ENCODE peak calls at places on chromosomes 4 and X, in eight cellular contexts. C is psoas muscle, R is BE2C, Z is Peyer's patch, E is coronary artery, B is fibroblast of lung, K is WTC11, N is GM12864. F is an unnamed sample.

GRCh38 chr4:40736910-40737309 is 12.8 kb upstream of the NSUN7 start:
- DNase-seq in E (no peak), K (no peak), N (no peak), Z (no peak), B (peak; percentile 72), R (no peak), C (no peak), F (peak; percentile 65)

GRCh38 chrX:36983831-36984230 is 24.3 kb upstream of the FAM47C start:
- DNase-seq in B (no peak), K (no peak), C (no peak), R (no peak), Z (no peak), N (no peak), E (no peak), F (no peak)

GRCh38 chr4:72568959-72569718 is at the start of gene ADAMTS3:
- DNase-seq in B (peak; percentile 53), R (peak; percentile 90), K (peak; percentile 85), Z (peak; percentile 48), E (peak; percentile 81), C (peak; percentile 46), N (no peak), F (peak; percentile 48)

GRCh38 chrX:103607385-103608304 is at the start of gene TCEAL3:
- DNase-seq in Z (peak; percentile 70), C (peak; percentile 64), E (peak; percentile 85), K (peak; percentile 48), R (peak; percentile 61), N (no peak), B (peak; percentile 35), F (peak; percentile 39)

GRCh38 chrX:23838953-23839352 is 56.0 kb downstream of the SAT1 start:
- DNase-seq in Z (no peak), R (no peak), B (no peak), E (no peak), N (no peak), C (no peak), K (no peak), F (peak; percentile 20)

GRCh38 chr4:127604949-127605709 is 27.6 kb upstream of the INTU start:
- DNase-seq in N (peak; percentile 5), E (no peak), K (peak; percentile 69), C (no peak), Z (no peak), B (peak; percentile 73), R (no peak), F (peak; percentile 32)

GRCh38 chr4:160592258-160592657 is 1489.4 kb downstream of the RAPGEF2 start:
- DNase-seq in Z (no peak), B (no peak), C (no peak), E (no peak), N (no peak), R (no peak), K (no peak), F (no peak)

GRCh38 chr4:147378780-147379179 is 102.1 kb upstream of the EDNRA start:
- DNase-seq in K (no peak), R (no peak), N (no peak), Z (no peak), B (no peak), E (no peak), C (no peak), F (no peak)

GRCh38 chr4:185660340-185660739 is 125.0 kb upstream of the PDLIM3 start:
- DNase-seq in B (no peak), E (no peak), Z (no peak), N (no peak), C (no peak), K (no peak), R (no peak), F (no peak)

GRCh38 chr4:186096681-186097080 is 7.8 kb upstream of the FAM149A start:
- DNase-seq in K (no peak), C (no peak), B (no peak), Z (no peak), E (no peak), R (no peak), N (no peak), F (no peak)

GRCh38 chrX:120791013-120791643 is 84.5 kb downstream of the CT47B1 start:
- DNase-seq in K (no peak), Z (peak; percentile 56), C (peak; percentile 54), N (no peak), E (no peak), B (peak; percentile 84), R (peak; percentile 10), F (no peak)

GRCh38 chr4:79685542-79685941 is 277.5 kb upstream of the GK2 start:
- DNase-seq in K (no peak), C (no peak), R (no peak), Z (no peak), B (no peak), E (no peak), N (no peak), F (no peak)

GRCh38 chr4:147597561-147597960 is 19.6 kb upstream of the TMEM184C start:
- DNase-seq in Z (no peak), B (no peak), C (no peak), E (no peak), N (no peak), K (no peak), R (no peak), F (no peak)

DNA sequence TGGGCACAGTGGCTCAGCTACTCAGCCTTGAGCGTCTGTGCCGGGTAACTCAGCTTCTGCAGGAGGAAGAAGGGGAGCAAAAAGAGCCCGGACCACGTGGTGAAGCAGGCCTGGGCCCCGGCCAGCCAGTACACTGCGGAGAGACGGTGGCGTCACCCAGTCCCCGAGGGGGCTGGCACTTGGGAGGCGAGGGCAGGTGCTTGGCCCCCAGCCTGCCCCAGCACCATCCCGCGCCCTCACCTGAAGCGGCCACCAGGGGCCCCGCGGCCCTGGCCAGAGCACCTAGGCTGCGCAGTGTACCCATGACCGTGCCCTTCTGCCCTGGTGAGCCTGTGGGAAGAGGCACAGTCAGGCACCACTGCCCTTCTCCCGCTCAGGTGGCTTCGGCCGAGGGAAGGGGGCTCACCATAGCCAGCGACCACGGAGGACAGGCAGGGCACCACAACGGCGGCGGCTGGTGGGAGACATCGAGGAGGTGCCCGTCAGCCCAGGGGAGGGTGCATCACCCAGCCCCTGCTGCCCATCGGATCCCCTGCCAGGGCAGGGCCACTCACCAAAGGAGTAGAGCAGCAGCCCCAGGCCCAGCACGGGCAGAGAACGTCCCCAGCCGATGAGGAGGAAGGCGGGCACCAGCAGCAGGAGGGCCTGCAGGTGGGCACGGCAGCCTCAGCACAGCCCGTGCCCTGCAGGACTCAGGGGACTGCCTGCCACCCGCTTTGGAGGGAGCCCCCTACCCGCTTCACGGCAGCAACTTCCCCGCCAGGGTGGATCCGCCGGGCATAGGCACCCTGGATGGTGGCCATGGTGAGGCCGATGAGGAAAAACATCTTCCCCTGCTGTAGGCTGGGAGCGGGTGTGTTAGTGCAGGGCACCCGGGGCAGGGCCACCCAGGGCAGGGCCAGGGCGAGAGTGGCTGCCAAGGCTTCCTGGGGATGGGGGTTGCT is 32.1 kb downstream of the NOP14 start:
- DNase-seq in Z (peak; percentile 47), B (no peak), R (no peak), K (no peak), E (peak; percentile 74), N (no peak), C (no peak), F (no peak)
- TF ChIP-seq CTCF in Z (peak; percentile 24), B (no peak), R (peak; percentile 29), K (peak; percentile 25), E (no peak), N (peak; percentile 32), C (no peak), F (no peak)

GRCh38 chr4:73702796-73703287 is 37.5 kb upstream of the CXCL8 start:
- DNase-seq in R (no peak), K (no peak), Z (no peak), B (no peak), C (no peak), N (no peak), E (no peak), F (no peak)

GRCh38 chr4:73701116-73701515 is 39.3 kb upstream of the CXCL8 start:
- DNase-seq in Z (no peak), K (no peak), C (no peak), E (no peak), B (peak; percentile 60), N (no peak), R (no peak), F (no peak)

GRCh38 chr4:73704314-73705055 is 35.9 kb upstream of the CXCL8 start:
- DNase-seq in Z (peak; percentile 61), E (peak; percentile 86), B (peak; percentile 100), R (no peak), K (no peak), C (peak; percentile 15), N (no peak), F (no peak)

GRCh38 chr4:73705056-73705432 is 35.3 kb upstream of the CXCL8 start:
- DNase-seq in Z (no peak), K (no peak), E (no peak), C (no peak), N (no peak), R (no peak), B (peak; percentile 66), F (no peak)

DNA sequence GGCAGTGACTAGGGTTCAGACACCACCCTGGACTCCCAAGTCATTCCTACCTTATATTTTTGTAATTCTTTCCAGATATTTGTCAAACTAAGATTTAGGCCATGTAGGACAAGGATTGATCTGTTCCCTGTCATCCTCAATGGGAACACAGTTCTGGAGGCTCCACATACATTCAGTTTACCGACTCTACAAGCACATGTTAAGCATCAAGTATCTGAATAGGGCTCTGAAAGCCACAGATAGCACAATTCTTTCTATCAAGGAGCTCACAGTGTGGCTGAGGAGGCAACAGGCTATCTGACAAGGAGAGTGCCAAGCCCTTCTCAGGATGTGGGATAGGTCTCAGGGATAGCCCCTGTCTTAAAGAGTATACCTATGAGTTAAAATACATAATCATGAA is 37.0 kb upstream of the CXCL8 start:
- DNase-seq in E (no peak), B (no peak), K (no peak), C (no peak), R (no peak), Z (no peak), N (no peak), F (no peak)
- TF ChIP-seq CTCF in E (no peak), B (no peak), K (no peak), C (no peak), R (no peak), Z (no peak), N (no peak), F (no peak)

DNA sequence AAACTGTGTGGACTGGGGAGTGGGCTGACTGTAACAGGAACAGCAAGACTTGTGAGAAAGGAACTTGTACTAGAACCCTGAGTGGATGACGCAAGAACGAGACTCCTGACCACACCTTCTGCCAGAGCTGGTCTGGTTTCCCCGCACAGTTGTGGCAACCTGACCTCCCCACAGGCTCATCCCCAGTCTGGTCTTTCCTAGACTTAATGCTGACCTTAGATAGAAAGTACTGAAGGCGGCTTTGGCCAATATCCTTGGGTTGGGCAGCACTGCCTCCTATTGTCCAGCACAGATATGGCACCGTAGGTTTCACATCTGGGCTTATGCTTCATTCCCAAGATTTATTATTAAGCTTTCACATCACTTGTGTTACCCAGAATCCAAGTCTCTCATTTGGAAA is 137.8 kb upstream of the FRG1 start:
- DNase-seq in N (no peak), K (peak; percentile 20), C (no peak), E (no peak), R (no peak), B (no peak), Z (no peak), F (no peak)
- TF ChIP-seq CTCF in N (no peak), K (peak; percentile 27), C (no peak), E (no peak), R (peak; percentile 59), B (no peak), Z (no peak), F (no peak)

DNA sequence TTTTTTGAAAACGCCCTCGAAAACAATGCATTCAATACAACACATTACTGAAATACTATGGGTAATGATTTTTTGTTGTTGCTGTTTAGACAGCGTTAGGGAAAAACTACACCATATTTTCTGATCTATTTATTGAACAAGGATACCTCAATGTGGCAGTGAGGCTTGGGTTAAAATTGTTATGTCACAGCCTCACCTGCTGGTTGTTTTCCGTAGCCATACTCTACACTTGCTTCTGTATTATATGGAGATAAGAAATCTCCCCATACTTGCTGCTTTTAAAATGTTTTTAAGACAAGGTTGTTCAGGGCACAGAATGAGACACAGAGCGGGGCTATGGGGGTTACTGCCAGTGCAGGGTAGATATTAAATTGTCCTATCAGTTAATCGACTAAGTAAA is 221.6 kb upstream of the FTHL17 start:
- DNase-seq in B (no peak), N (no peak), C (no peak), K (no peak), R (no peak), Z (no peak), E (no peak), F (peak; percentile 8)
- TF ChIP-seq CTCF in B (no peak), N (peak; percentile 46), C (peak; percentile 4), K (no peak), R (peak; percentile 29), Z (peak; percentile 47), E (no peak), F (peak; percentile 40)

F was measured in GM13976.